ENCODE peak calls at places on chromosomes 7 and 10, in nine cellular contexts. D is neural progenitor cell; N is Caki2; L is activated naive CD4-positive, alpha-beta T cell treated with anti-CD3 and anti-CD28 coated beads, Interleukin-2, amount 50 U/mL, for 16 hours; T is NCI-H2029 treated with DMSO at 0.1 percent for 48 hours; E is uterus; J is SW480; S is NCI-H446 treated with DMSO at 0.1 percent for 48 hours; H is lower lobe of right lung. Z is an unnamed sample.

GRCh38 chr7:7489546-7489945 is 46.1 kb downstream of the COL28A1 start:
- DNase-seq in E (no peak), S (no peak), D (no peak), L (no peak), H (no peak), J (no peak), N (no peak), T (no peak), Z (no peak)

GRCh38 chr10:15387021-15387420 is 15.9 kb upstream of the FAM171A1 start:
- DNase-seq in J (no peak), N (no peak), T (no peak), E (no peak), L (no peak), H (no peak), S (peak; percentile 56), D (no peak), Z (no peak)

GRCh38 chr10:5999440-6000165 is 22.3 kb upstream of the IL15RA start:
- DNase-seq in T (no peak), H (no peak), N (no peak), E (no peak), L (no peak), J (no peak), D (no peak), S (no peak), Z (no peak)

GRCh38 chr7:100510437-100511239 is 26.9 kb downstream of the NYAP1 start:
- DNase-seq in D (no peak), L (no peak), S (no peak), T (no peak), E (no peak), H (no peak), N (no peak), J (peak; percentile 81), Z (no peak)

GRCh38 chr10:79185067-79185774 is 116.5 kb downstream of the ZMIZ1 start:
- DNase-seq in S (no peak), J (no peak), D (peak; percentile 62), E (no peak), N (peak; percentile 58), L (no peak), T (no peak), H (no peak), Z (no peak)

GRCh38 chr7:77933394-77933793 is 134.8 kb downstream of the PHTF2 start:
- DNase-seq in N (no peak), H (no peak), T (no peak), E (no peak), J (no peak), S (no peak), L (no peak), D (no peak), Z (no peak)

GRCh38 chr10:114893248-114893647 is 44.7 kb upstream of the TRUB1 start:
- DNase-seq in T (no peak), J (peak; percentile 23), N (no peak), L (no peak), S (peak; percentile 43), D (no peak), H (no peak), E (no peak), Z (no peak)

GRCh38 chr7:46432666-46433065 is 511.6 kb upstream of the IGFBP3 start:
- DNase-seq in H (no peak), N (peak; percentile 58), T (no peak), L (no peak), E (no peak), J (no peak), S (no peak), D (no peak), Z (no peak)

GRCh38 chr10:32000937-32001336 is 55.3 kb downstream of the KIF5B start:
- DNase-seq in T (no peak), S (no peak), E (no peak), D (no peak), L (no peak), N (peak; percentile 46), J (no peak), H (no peak), Z (no peak)

GRCh38 chr10:120336910-120337540 is 120.0 kb upstream of the PLPP4 start:
- DNase-seq in T (no peak), S (no peak), E (peak; percentile 16), J (peak; percentile 44), N (no peak), L (peak; percentile 53), H (peak; percentile 49), D (peak; percentile 67), Z (peak; percentile 48)

GRCh38 chr7:115409682-115410426 is 488.0 kb downstream of the MDFIC start:
- DNase-seq in H (no peak), D (no peak), S (no peak), N (no peak), L (no peak), T (no peak), E (no peak), J (no peak), Z (no peak)

GRCh38 chr7:101823086-101823485 is 5.7 kb downstream of the CUX1 start:
- DNase-seq in N (no peak), D (no peak), H (no peak), T (no peak), E (no peak), L (no peak), J (no peak), S (no peak), Z (no peak)